ENCODE peak calls at places on chromosomes 2 and 18, in five cellular contexts. One of them, this sample, is unnamed.

GRCh38 chr18:12291690-12292089 is 16.4 kb upstream of the TUBB6 start:
- DNase-seq in H1: no peak
- DNase-seq in GM23248: no peak
- DNase-seq in DND-41: no peak
- DNase-seq in PC-3: no peak
- DNase-seq in this sample: no peak

GRCh38 chr2:215882689-215883088 is 130.7 kb downstream of the MREG start:
- DNase-seq in H1: no peak
- DNase-seq in GM23248: peak; percentile 57
- DNase-seq in DND-41: no peak
- DNase-seq in PC-3: peak; percentile 76
- DNase-seq in this sample: no peak

GRCh38 chr2:238308177-238308576 is 12.1 kb upstream of the TRAF3IP1 start:
- DNase-seq in H1: no peak
- DNase-seq in GM23248: no peak
- DNase-seq in DND-41: no peak
- DNase-seq in PC-3: no peak
- DNase-seq in this sample: no peak

GRCh38 chr2:205776139-205776538 is 93.8 kb downstream of the NRP2 start:
- DNase-seq in H1: peak; percentile 96
- DNase-seq in GM23248: peak; percentile 34
- DNase-seq in DND-41: peak; percentile 35
- DNase-seq in PC-3: peak; percentile 45
- DNase-seq in this sample: no peak

GRCh38 chr2:61988462-61989366 is 83.2 kb downstream of the COMMD1 start:
- DNase-seq in H1: no peak
- DNase-seq in GM23248: peak; percentile 16
- DNase-seq in DND-41: no peak
- DNase-seq in PC-3: no peak
- DNase-seq in this sample: peak; percentile 43

GRCh38 chr2:82675186-82675585 is 1783.9 kb downstream of the SUCLG1 start:
- DNase-seq in H1: no peak
- DNase-seq in GM23248: no peak
- DNase-seq in DND-41: no peak
- DNase-seq in PC-3: peak; percentile 66
- DNase-seq in this sample: peak; percentile 9

GRCh38 chr2:132374551-132374950 is 42.1 kb upstream of the GPR39 start:
- DNase-seq in H1: no peak
- DNase-seq in GM23248: peak; percentile 52
- DNase-seq in DND-41: no peak
- DNase-seq in PC-3: peak; percentile 29
- DNase-seq in this sample: peak; percentile 75

GRCh38 chr2:9637330-9637729 is 6.5 kb upstream of the YWHAQ start:
- DNase-seq in H1: no peak
- DNase-seq in GM23248: peak; percentile 79
- DNase-seq in DND-41: no peak
- DNase-seq in PC-3: peak; percentile 82
- DNase-seq in this sample: peak; percentile 78

GRCh38 chr2:203673933-203674332 is 32.5 kb upstream of the CD28 start:
- DNase-seq in H1: no peak
- DNase-seq in GM23248: peak; percentile 82
- DNase-seq in DND-41: peak; percentile 88
- DNase-seq in PC-3: no peak
- DNase-seq in this sample: peak; percentile 55

GRCh38 chr2:151097118-151097517 is 164.5 kb downstream of the RBM43 start:
- DNase-seq in H1: no peak
- DNase-seq in GM23248: no peak
- DNase-seq in DND-41: no peak
- DNase-seq in PC-3: no peak
- DNase-seq in this sample: peak; percentile 55

GRCh38 chr2:190744041-190744440 is 95.2 kb downstream of the NAB1 start:
- DNase-seq in H1: no peak
- DNase-seq in GM23248: no peak
- DNase-seq in DND-41: no peak
- DNase-seq in PC-3: no peak
- DNase-seq in this sample: no peak

DNA sequence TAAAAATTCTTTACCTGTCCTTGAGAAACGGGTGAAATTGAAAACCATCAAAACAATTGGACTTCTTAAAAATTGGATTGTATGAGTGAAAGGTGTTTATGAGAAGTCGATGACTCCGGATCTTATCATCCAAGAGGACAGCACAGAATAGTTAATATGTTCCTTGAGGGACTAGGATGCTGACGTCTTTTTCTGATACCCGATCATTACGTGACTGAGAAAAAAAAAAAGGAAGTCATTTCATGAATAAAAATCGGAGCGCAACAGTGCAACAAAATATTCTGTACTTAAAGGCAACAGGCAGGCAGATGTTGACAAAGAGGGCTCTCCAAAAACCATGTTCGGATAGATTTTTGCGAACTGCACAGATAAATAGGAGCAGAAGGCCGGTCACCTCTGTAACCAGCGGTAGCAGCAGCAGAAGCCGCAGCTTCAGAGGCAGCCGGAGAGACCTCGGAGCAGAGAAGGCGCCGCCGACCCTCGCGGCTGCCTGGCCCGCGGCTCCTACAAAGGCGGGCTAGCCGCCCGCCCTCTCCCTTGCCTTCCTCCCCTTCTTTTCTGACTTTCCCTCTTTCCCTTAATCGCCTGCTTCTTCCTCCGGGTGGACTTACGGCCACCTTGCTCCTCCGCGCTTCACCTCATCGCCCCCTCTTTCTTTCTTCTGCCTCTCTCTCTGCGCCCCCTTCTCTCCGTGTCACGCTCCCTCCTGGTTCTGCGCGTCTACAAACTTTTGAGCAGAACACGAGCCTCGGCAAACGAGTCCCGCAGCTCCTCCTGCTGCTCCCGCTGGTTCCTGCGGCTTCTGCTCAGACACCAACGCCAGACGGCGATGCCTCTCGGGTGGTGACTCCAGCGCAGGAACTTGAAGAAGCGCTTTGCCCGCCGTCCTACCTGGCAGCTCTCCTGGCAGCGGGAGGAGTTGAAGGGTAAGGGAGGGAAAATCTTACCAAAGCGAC is at the start of gene ADCYAP1:
- DNase-seq in H1: no peak
- DNase-seq in GM23248: peak; percentile 40
- DNase-seq in DND-41: no peak
- DNase-seq in PC-3: peak; percentile 33
- DNase-seq in this sample: no peak
- TF ChIP-seq EZH2 in H1: peak; percentile 91
- TF ChIP-seq EZH2 in GM23248: peak; percentile 85
- TF ChIP-seq EZH2 in DND-41: no peak
- TF ChIP-seq EZH2 in PC-3: no peak
- TF ChIP-seq EZH2 in this sample: peak; percentile 84

GRCh38 chr2:162312853-162313252 is 5.6 kb downstream of the IFIH1 start:
- DNase-seq in H1: no peak
- DNase-seq in GM23248: no peak
- DNase-seq in DND-41: no peak
- DNase-seq in PC-3: no peak
- DNase-seq in this sample: no peak

GRCh38 chr2:162317910-162318279 is 589 bp downstream of the IFIH1 start:
- DNase-seq in H1: no peak
- DNase-seq in GM23248: peak; percentile 64
- DNase-seq in DND-41: peak; percentile 33
- DNase-seq in PC-3: peak; percentile 49
- DNase-seq in this sample: no peak

GRCh38 chr2:162317058-162317742 is 1.3 kb downstream of the IFIH1 start:
- DNase-seq in H1: no peak
- DNase-seq in GM23248: no peak
- DNase-seq in DND-41: no peak
- DNase-seq in PC-3: peak; percentile 25
- DNase-seq in this sample: no peak

GRCh38 chr2:162318280-162319222 is at the start of gene IFIH1:
- DNase-seq in H1: peak; percentile 71
- DNase-seq in GM23248: peak; percentile 94
- DNase-seq in DND-41: peak; percentile 86
- DNase-seq in PC-3: peak; percentile 90
- DNase-seq in this sample: peak; percentile 83

GRCh38 chr2:162316590-162316989 is 1.9 kb downstream of the IFIH1 start:
- DNase-seq in H1: no peak
- DNase-seq in GM23248: no peak
- DNase-seq in DND-41: no peak
- DNase-seq in PC-3: no peak
- DNase-seq in this sample: no peak
- H3K4me3 ChIP-seq in H1: no peak overlapping the region
- H3K4me3 ChIP-seq in GM23248: no peak overlapping the region
- H3K4me3 ChIP-seq in DND-41: peak overlapping the region; percentile 59
- H3K4me3 ChIP-seq in PC-3: peak overlapping the region; percentile 89
- H3K4me3 ChIP-seq in this sample: no peak overlapping the region

DNA sequence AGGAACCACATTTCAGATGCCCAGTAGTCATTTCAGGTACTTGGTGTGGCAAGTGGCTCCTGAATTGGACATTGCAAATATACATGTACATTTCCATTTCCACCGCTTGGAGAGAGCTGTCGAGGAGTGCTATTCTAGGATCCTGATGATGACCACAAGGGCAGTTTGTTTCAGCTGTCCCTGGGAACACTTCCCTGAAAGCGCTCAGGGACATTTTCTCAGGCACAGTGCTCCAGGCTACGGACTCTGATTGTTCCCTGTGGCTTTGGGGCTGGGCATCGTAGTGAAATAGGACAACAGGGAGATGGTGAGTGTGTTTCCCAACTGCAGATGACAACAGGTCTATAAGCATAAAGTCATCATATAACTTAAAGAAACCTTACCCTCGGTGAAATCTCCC is 3.1 kb downstream of the DBI start:
- DNase-seq in H1: no peak
- DNase-seq in GM23248: no peak
- DNase-seq in DND-41: no peak
- DNase-seq in PC-3: no peak
- DNase-seq in this sample: no peak
- H3K36me3 ChIP-seq in H1: peaks cover 44% of the 10 kb centered on the region
- H3K36me3 ChIP-seq in GM23248: peaks cover 9% of the 10 kb centered on the region
- H3K36me3 ChIP-seq in DND-41: peaks cover 58% of the 10 kb centered on the region
- H3K36me3 ChIP-seq in PC-3: peaks cover 52% of the 10 kb centered on the region
- H3K36me3 ChIP-seq in this sample: peaks cover 40% of the 10 kb centered on the region

GRCh38 chr2:96909651-96910050 is 39.8 kb upstream of the SEMA4C start:
- DNase-seq in H1: no peak
- DNase-seq in GM23248: no peak
- DNase-seq in DND-41: no peak
- DNase-seq in PC-3: no peak
- DNase-seq in this sample: no peak
- TF ChIP-seq EZH2 in H1: no peak
- TF ChIP-seq EZH2 in GM23248: no peak
- TF ChIP-seq EZH2 in DND-41: no peak
- TF ChIP-seq EZH2 in PC-3: no peak
- TF ChIP-seq EZH2 in this sample: no peak

GRCh38 chr18:32804126-32804888 is 31.5 kb upstream of the KLHL14 start:
- DNase-seq in H1: no peak
- DNase-seq in GM23248: no peak
- DNase-seq in DND-41: no peak
- DNase-seq in PC-3: no peak
- DNase-seq in this sample: no peak

GRCh38 chr18:32803571-32803970 is 30.7 kb upstream of the KLHL14 start:
- DNase-seq in H1: no peak
- DNase-seq in GM23248: no peak
- DNase-seq in DND-41: no peak
- DNase-seq in PC-3: no peak
- DNase-seq in this sample: peak; percentile 1

GRCh38 chr18:32801236-32801635 is 28.4 kb upstream of the KLHL14 start:
- DNase-seq in H1: no peak
- DNase-seq in GM23248: no peak
- DNase-seq in DND-41: no peak
- DNase-seq in PC-3: no peak
- DNase-seq in this sample: no peak

GRCh38 chr18:32805354-32805753 is 32.5 kb upstream of the KLHL14 start:
- DNase-seq in H1: no peak
- DNase-seq in GM23248: no peak
- DNase-seq in DND-41: no peak
- DNase-seq in PC-3: no peak
- DNase-seq in this sample: no peak

DNA sequence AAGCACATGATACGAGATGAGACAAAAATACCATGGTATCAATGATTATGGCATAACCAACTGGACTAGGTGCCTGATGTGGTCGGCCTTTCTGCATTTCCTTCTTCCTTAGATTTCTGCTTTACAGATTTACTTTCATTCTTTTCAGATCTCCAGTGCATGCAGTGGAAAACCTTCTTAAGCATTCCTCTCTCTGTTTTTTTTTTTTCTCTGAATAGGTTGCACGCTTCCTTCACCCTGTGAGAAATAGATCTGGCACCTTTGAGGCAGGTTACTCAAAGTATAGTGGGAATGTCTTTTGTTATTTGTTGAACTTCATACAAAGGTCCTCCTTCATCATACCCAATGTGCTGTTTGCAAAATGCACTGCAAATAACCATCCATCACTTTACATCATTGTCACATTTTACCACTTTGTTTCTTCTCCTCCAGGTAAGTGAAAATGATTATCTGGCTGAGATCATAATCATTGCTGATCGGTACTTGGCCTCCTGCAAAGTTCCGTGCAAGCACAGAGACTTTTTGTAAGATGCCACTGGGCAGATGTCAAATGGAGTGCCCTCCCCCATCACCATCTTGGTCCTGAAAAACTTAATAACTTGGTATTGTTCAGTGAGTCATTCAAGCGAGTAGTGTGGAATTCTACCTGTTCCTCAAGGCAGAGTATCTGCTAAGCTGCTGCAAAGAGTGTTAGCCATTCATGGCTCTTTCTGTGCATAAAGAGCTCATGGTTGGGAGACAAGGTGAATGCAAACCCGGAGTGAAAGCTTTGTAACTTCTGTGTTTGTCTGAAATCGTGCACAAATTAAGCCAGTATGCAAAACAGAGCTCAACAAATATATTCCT is 30.0 kb upstream of the KLHL14 start:
- DNase-seq in H1: no peak
- DNase-seq in GM23248: no peak
- DNase-seq in DND-41: no peak
- DNase-seq in PC-3: no peak
- DNase-seq in this sample: no peak
- H3K4me3 ChIP-seq in H1: no peak overlapping the region
- H3K4me3 ChIP-seq in GM23248: no peak overlapping the region
- H3K4me3 ChIP-seq in DND-41: no peak overlapping the region
- H3K4me3 ChIP-seq in PC-3: no peak overlapping the region
- H3K4me3 ChIP-seq in this sample: no peak overlapping the region

This sample was measured in astrocyte.